ENCODE peak calls at places on chromosome 17, in four cellular contexts. One of them, this sample, is unnamed.
A peak's percentile ranks its signal among the peaks of the same experiment; 100 is the strongest.

GRCh38 chr17:11140028-11140427 is 101.0 kb upstream of the SHISA6 start:
- DNase-seq in psoas muscle: no peak
- DNase-seq in stomach: no peak
- DNase-seq in CD4-positive, CD25-positive, alpha-beta regulatory T cell: no peak
- DNase-seq in this sample: no peak

GRCh38 chr17:40417258-40417608 is 463 bp downstream of the TOP2A start:
- DNase-seq in psoas muscle: no peak
- DNase-seq in CD4-positive, CD25-positive, alpha-beta regulatory T cell: no peak
- DNase-seq in stomach: no peak
- DNase-seq in this sample: peak; percentile 43

GRCh38 chr17:44110823-44111633 is 12.4 kb downstream of the HDAC5 start:
- DNase-seq in CD4-positive, CD25-positive, alpha-beta regulatory T cell: peak; percentile 60
- DNase-seq in stomach: peak; percentile 98
- DNase-seq in psoas muscle: peak; percentile 100
- DNase-seq in this sample: peak; percentile 99

GRCh38 chr17:27244481-27245223 is 49.3 kb upstream of the WSB1 start:
- DNase-seq in CD4-positive, CD25-positive, alpha-beta regulatory T cell: no peak
- DNase-seq in stomach: no peak
- DNase-seq in psoas muscle: peak; percentile 87
- DNase-seq in this sample: peak; percentile 46

GRCh38 chr17:11550431-11550830 is 47.8 kb upstream of the DNAH9 start:
- DNase-seq in stomach: no peak
- DNase-seq in psoas muscle: no peak
- DNase-seq in CD4-positive, CD25-positive, alpha-beta regulatory T cell: no peak
- DNase-seq in this sample: no peak

GRCh38 chr17:81470944-81471803 is 41.4 kb downstream of the ACTG1 start:
- DNase-seq in stomach: no peak
- DNase-seq in psoas muscle: no peak
- DNase-seq in CD4-positive, CD25-positive, alpha-beta regulatory T cell: no peak
- DNase-seq in this sample: no peak

GRCh38 chr17:73228748-73229236 is 32.9 kb downstream of the CPSF4L start:
- DNase-seq in stomach: peak; percentile 77
- DNase-seq in CD4-positive, CD25-positive, alpha-beta regulatory T cell: peak; percentile 72
- DNase-seq in psoas muscle: peak; percentile 85
- DNase-seq in this sample: peak; percentile 61

GRCh38 chr17:32155896-32156295 is 13.6 kb downstream of the RHOT1 start:
- DNase-seq in CD4-positive, CD25-positive, alpha-beta regulatory T cell: no peak
- DNase-seq in stomach: no peak
- DNase-seq in psoas muscle: no peak
- DNase-seq in this sample: no peak

GRCh38 chr17:11610999-11611566 is 12.8 kb downstream of the DNAH9 start:
- DNase-seq in CD4-positive, CD25-positive, alpha-beta regulatory T cell: no peak
- DNase-seq in stomach: no peak
- DNase-seq in psoas muscle: no peak
- DNase-seq in this sample: no peak

GRCh38 chr17:3723556-3724372 is at the start of gene HASPIN:
- DNase-seq in CD4-positive, CD25-positive, alpha-beta regulatory T cell: peak; percentile 92
- DNase-seq in stomach: peak; percentile 93
- DNase-seq in psoas muscle: peak; percentile 96
- DNase-seq in this sample: peak; percentile 93

GRCh38 chr17:67602439-67602838 is 115.3 kb upstream of the NOL11 start:
- DNase-seq in psoas muscle: no peak
- DNase-seq in stomach: no peak
- DNase-seq in CD4-positive, CD25-positive, alpha-beta regulatory T cell: no peak
- DNase-seq in this sample: no peak

GRCh38 chr17:63827801-63828221 is 348 bp upstream of the FTSJ3 start:
- DNase-seq in stomach: no peak
- DNase-seq in CD4-positive, CD25-positive, alpha-beta regulatory T cell: no peak
- DNase-seq in psoas muscle: no peak
- DNase-seq in this sample: no peak
- H3K4me1 ChIP-seq in stomach: peaks cover 41% of the 10 kb centered on the region
- H3K4me1 ChIP-seq in CD4-positive, CD25-positive, alpha-beta regulatory T cell: peaks cover 64% of the 10 kb centered on the region
- H3K4me1 ChIP-seq in psoas muscle: peaks cover 28% of the 10 kb centered on the region
- H3K4me1 ChIP-seq in this sample: peaks cover 17% of the 10 kb centered on the region

DNA sequence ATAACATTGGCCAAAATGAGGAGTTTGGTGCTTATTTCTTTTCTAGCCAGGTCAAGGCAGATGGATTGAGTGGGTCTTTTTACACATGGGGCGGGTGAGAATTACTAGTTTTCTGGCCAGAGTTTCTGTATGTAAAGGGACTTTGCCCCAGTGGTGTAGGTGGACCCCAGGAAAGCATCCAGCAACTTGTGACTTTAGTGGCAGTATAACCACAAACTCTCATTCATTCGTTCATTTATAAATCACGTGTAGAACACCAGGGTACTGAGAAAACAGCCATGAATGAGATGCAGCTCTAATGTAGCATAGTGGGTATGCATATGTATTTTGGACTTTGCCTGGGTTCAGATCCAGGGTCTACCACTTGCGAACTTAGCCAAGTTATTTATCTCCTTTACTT is 8.1 kb downstream of the RAI1 start:
- DNase-seq in stomach: no peak
- DNase-seq in psoas muscle: no peak
- DNase-seq in CD4-positive, CD25-positive, alpha-beta regulatory T cell: no peak
- DNase-seq in this sample: no peak
- H3K4me1 ChIP-seq in stomach: peaks cover 90% of the 10 kb centered on the region
- H3K4me1 ChIP-seq in psoas muscle: peaks cover 31% of the 10 kb centered on the region
- H3K4me1 ChIP-seq in CD4-positive, CD25-positive, alpha-beta regulatory T cell: peaks cover 30% of the 10 kb centered on the region
- H3K4me1 ChIP-seq in this sample: peaks cover 41% of the 10 kb centered on the region

GRCh38 chr17:8122391-8122922 is 1.4 kb downstream of the HES7 start:
- DNase-seq in stomach: no peak
- DNase-seq in psoas muscle: no peak
- DNase-seq in CD4-positive, CD25-positive, alpha-beta regulatory T cell: peak; percentile 6
- DNase-seq in this sample: peak; percentile 44
- H3K4me1 ChIP-seq in stomach: peaks cover 99% of the 10 kb centered on the region
- H3K4me1 ChIP-seq in psoas muscle: peaks cover 40% of the 10 kb centered on the region
- H3K4me1 ChIP-seq in CD4-positive, CD25-positive, alpha-beta regulatory T cell: peaks cover 89% of the 10 kb centered on the region
- H3K4me1 ChIP-seq in this sample: peaks cover 53% of the 10 kb centered on the region

GRCh38 chr17:83031321-83031945 is 48.0 kb upstream of the METRNL start:
- DNase-seq in psoas muscle: no peak
- DNase-seq in CD4-positive, CD25-positive, alpha-beta regulatory T cell: no peak
- DNase-seq in stomach: peak; percentile 22
- DNase-seq in this sample: no peak
- H3K4me1 ChIP-seq in psoas muscle: no peaks in the 10 kb centered on the region
- H3K4me1 ChIP-seq in CD4-positive, CD25-positive, alpha-beta regulatory T cell: no peaks in the 10 kb centered on the region
- H3K4me1 ChIP-seq in stomach: no peaks in the 10 kb centered on the region
- H3K4me1 ChIP-seq in this sample: no peaks in the 10 kb centered on the region

This sample was measured in colonic mucosa.